ENCODE peak calls at places on chromosomes 11 and 22, in six cellular contexts. G is stimulated activated CD4-positive, alpha-beta T cell treated with anti-CD3 and anti-CD28 coated beads, Interleukin-2, amount 100 ng/mL, for 24 hours; W is Calu3; Q is activated naive CD4-positive, alpha-beta T cell; E is A172; T is choroid plexus epithelial cell. U is an unnamed sample.

GRCh38 chr22:25067851-25068421 is 115.4 kb downstream of the KIAA1671 start:
- DNase-seq in G (peak), W (no peak), Q (peak), E (no peak), T (no peak), U (no peak)

GRCh38 chr11:46465683-46466082 is 74.1 kb upstream of the CHRM4 start:
- DNase-seq in G (no peak), W (no peak), Q (no peak), E (no peak), T (no peak), U (no peak)

GRCh38 chr11:36683823-36684222 is 85.8 kb upstream of the RAG2 start:
- DNase-seq in G (no peak), W (no peak), Q (no peak), E (no peak), T (no peak), U (no peak)

GRCh38 chr22:20550851-20551744 is 43.7 kb downstream of the MED15 start:
- DNase-seq in G (peak), W (no peak), Q (peak), E (no peak), T (peak), U (peak)

GRCh38 chr11:88448131-88448530 is 110.6 kb upstream of the CTSC start:
- DNase-seq in G (no peak), W (no peak), Q (no peak), E (no peak), T (no peak), U (no peak)

GRCh38 chr22:29306830-29307657 is 594 bp downstream of the GAS2L1 start:
- DNase-seq in G (peak), W (peak), Q (no peak), E (no peak), T (peak), U (peak)

GRCh38 chr11:86089659-86090058 is 20.8 kb upstream of the PICALM start:
- DNase-seq in G (no peak), W (no peak), Q (no peak), E (peak), T (peak), U (no peak)

GRCh38 chr22:45564349-45565030 is 61.8 kb downstream of the FBLN1 start:
- DNase-seq in G (no peak), W (no peak), Q (no peak), E (no peak), T (no peak), U (no peak)

GRCh38 chr11:110425751-110426545 is 3.8 kb upstream of the FDX1 start:
- DNase-seq in G (no peak), W (no peak), Q (no peak), E (peak), T (peak), U (no peak)

GRCh38 chr11:65060913-65061408 is 2.6 kb upstream of the NAALADL1 start:
- DNase-seq in G (no peak), W (no peak), Q (no peak), E (no peak), T (peak), U (no peak)

GRCh38 chr11:36532908-36533601 is 23.0 kb upstream of the TRAF6 start:
- DNase-seq in G (no peak), W (no peak), Q (no peak), E (no peak), T (peak), U (no peak)

GRCh38 chr22:43847376-43848289 is 14.7 kb downstream of the SULT4A1 start:
- DNase-seq in G (no peak), W (no peak), Q (no peak), E (no peak), T (no peak), U (no peak)

GRCh38 chr11:45879803-45880685 is 5.4 kb upstream of the MAPK8IP1 start:
- DNase-seq in G (no peak), W (no peak), Q (no peak), E (peak), T (no peak), U (peak)

GRCh38 chr11:111441443-111441842 is 62.4 kb upstream of the POU2AF1 start:
- DNase-seq in G (peak), W (peak), Q (no peak), E (peak), T (peak), U (no peak)

GRCh38 chr22:38402204-38402603 is 52.8 kb downstream of the KCNJ4 start:
- DNase-seq in G (no peak), W (no peak), Q (no peak), E (no peak), T (no peak), U (no peak)